ENCODE peak calls at places on chromosomes 12 and 14, in eight cellular contexts. B, L, T, H, A, Z, Q and W are unnamed samples.

GRCh38 chr12:4275869-4276253 is 2.3 kb downstream of the CCND2 start:
- DNase-seq in B (peak), L (no peak), T (no peak), H (no peak), A (no peak), Z (no peak), Q (no peak), W (no peak)

GRCh38 chr14:80781968-80782367 is 159.6 kb downstream of the CEP128 start:
- DNase-seq in B (no peak), L (no peak), T (no peak), H (no peak), A (no peak), Z (no peak), Q (peak), W (no peak)

GRCh38 chr14:58815046-58815701 is 177.4 kb downstream of the DACT1 start:
- DNase-seq in B (no peak), L (no peak), T (peak), H (no peak), A (no peak), Z (no peak), Q (peak), W (no peak)

GRCh38 chr14:21382886-21383847 is 652 bp downstream of the SUPT16H start:
- DNase-seq in B (peak), L (no peak), T (peak), H (peak), A (no peak), Z (peak), Q (peak), W (peak)

GRCh38 chr12:33614630-33615029 is 175.0 kb upstream of the SYT10 start:
- DNase-seq in B (no peak), L (no peak), T (no peak), H (no peak), A (no peak), Z (no peak), Q (no peak), W (no peak)

GRCh38 chr12:124548854-124549378 is 18.5 kb downstream of the NCOR2 start:
- DNase-seq in B (no peak), L (no peak), T (peak), H (no peak), A (no peak), Z (no peak), Q (no peak), W (peak)

GRCh38 chr12:107027304-107028053 is 40.5 kb upstream of the MTERF2 start:
- DNase-seq in B (no peak), L (no peak), T (peak), H (no peak), A (no peak), Z (no peak), Q (peak), W (no peak)

GRCh38 chr12:3418609-3419469 is 72.2 kb upstream of the PRMT8 start:
- DNase-seq in B (no peak), L (no peak), T (no peak), H (no peak), A (no peak), Z (no peak), Q (no peak), W (no peak)

GRCh38 chr14:39351708-39352107 is 80.5 kb downstream of the FBXO33 start:
- DNase-seq in B (no peak), L (no peak), T (no peak), H (no peak), A (no peak), Z (no peak), Q (no peak), W (no peak)

GRCh38 chr14:23936084-23936829 is 17.3 kb upstream of the DHRS4 start:
- DNase-seq in B (no peak), L (no peak), T (no peak), H (no peak), A (no peak), Z (no peak), Q (no peak), W (no peak)

GRCh38 chr14:103232338-103232808 is 101.7 kb upstream of the EIF5 start:
- DNase-seq in B (no peak), L (no peak), T (no peak), H (no peak), A (no peak), Z (no peak), Q (no peak), W (no peak)

GRCh38 chr14:37584211-37585100 is 10.6 kb downstream of the FOXA1 start:
- DNase-seq in B (peak), L (no peak), T (no peak), H (no peak), A (no peak), Z (no peak), Q (no peak), W (no peak)

GRCh38 chr12:25427328-25428249 is 125.5 kb downstream of the LMNTD1 start:
- DNase-seq in B (no peak), L (no peak), T (no peak), H (no peak), A (no peak), Z (no peak), Q (peak), W (no peak)

GRCh38 chr14:50388256-50388931 is 8.3 kb downstream of the CDKL1 start:
- DNase-seq in B (no peak), L (no peak), T (no peak), H (no peak), A (no peak), Z (no peak), Q (no peak), W (no peak)

GRCh38 chr14:102781063-102781462 is 3.8 kb downstream of the TRAF3 start:
- DNase-seq in B (no peak), L (no peak), T (no peak), H (no peak), A (no peak), Z (no peak), Q (no peak), W (no peak)

GRCh38 chr14:58488550-58488949 is 61.0 kb downstream of the KIAA0586 start:
- DNase-seq in B (no peak), L (no peak), T (peak), H (peak), A (no peak), Z (no peak), Q (peak), W (no peak)

GRCh38 chr14:44982594-44982993 is 20.6 kb downstream of the TOGARAM1 start:
- DNase-seq in B (no peak), L (no peak), T (no peak), H (no peak), A (no peak), Z (no peak), Q (no peak), W (no peak)

DNA sequence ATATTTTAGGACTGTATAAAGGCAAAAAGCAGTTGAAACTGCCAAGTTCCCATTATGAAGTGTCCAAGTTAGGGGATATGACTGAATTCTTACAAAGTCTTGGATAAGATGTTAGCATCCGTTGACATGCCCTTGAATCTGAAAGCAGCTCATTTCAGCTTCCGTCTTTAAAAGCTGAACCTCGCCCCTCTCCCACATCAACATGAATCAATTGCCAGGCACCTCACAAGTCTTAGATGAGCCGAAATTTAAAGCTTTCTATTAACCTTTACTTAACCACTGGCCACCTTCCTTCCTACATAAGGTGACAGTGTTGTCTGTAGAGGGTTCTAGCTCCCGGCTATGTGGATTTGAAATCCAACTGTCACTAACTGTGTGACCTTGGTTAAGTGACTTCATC is 1.3 kb downstream of the PPP1CC start:
- DNase-seq in B (no peak), L (no peak), T (no peak), H (no peak), A (no peak), Z (no peak), Q (peak), W (no peak)
- H3K27ac ChIP-seq in B (peak), L (no peak), T (no peak), H (no peak), A (peak), Z (peak), Q (peak), W (peak)

GRCh38 chr12:120241561-120242274 is 23.8 kb downstream of the PXN start:
- DNase-seq in B (no peak), L (no peak), T (no peak), H (no peak), A (no peak), Z (no peak), Q (peak), W (no peak)

GRCh38 chr12:120240495-120240833 is 25.1 kb downstream of the PXN start:
- DNase-seq in B (no peak), L (no peak), T (no peak), H (no peak), A (no peak), Z (no peak), Q (no peak), W (no peak)

GRCh38 chr12:120238839-120239445 is 26.6 kb downstream of the PXN start:
- DNase-seq in B (no peak), L (no peak), T (no peak), H (no peak), A (no peak), Z (no peak), Q (no peak), W (no peak)

GRCh38 chr12:120238224-120238616 is 27.3 kb downstream of the PXN start:
- DNase-seq in B (no peak), L (no peak), T (no peak), H (no peak), A (no peak), Z (no peak), Q (no peak), W (no peak)

DNA sequence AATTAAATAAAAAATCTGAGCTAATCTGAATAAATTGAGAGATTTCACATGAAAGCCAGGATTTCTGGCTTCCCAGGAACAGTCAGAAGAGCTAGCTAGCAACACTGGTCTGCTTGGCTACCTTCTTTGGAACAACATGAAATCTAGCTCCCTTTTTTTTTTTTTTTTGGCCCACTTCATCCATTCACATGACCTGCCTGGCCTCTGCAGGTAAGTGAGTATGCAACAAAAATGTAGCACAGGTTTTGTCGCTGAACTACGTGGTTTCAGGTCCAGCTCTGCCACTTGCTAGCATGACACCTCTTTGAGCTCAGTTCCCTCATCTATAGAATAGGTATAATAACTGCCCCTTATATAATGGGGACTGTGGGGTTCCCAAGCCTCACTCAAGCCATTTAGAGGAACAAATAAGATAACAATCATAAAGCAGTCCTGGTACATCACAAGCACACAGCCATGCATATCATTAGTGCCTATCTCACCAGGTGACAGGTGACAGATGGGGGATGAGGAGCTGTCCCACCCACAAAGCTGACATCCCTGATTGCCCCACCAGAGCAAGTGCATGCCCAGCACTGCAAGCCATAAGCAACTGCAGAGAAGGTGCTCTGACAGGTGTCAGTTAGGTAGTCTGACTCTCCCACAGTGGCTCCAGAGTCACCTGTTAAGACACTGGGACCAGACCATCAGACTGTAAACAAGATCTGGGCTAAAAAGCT is 25.6 kb downstream of the PXN start:
- DNase-seq in B (no peak), L (no peak), T (no peak), H (no peak), A (no peak), Z (no peak), Q (no peak), W (no peak)
- H3K27ac ChIP-seq in B (peak), L (no peak), T (no peak), H (no peak), A (peak), Z (no peak), Q (peak), W (peak)

DNA sequence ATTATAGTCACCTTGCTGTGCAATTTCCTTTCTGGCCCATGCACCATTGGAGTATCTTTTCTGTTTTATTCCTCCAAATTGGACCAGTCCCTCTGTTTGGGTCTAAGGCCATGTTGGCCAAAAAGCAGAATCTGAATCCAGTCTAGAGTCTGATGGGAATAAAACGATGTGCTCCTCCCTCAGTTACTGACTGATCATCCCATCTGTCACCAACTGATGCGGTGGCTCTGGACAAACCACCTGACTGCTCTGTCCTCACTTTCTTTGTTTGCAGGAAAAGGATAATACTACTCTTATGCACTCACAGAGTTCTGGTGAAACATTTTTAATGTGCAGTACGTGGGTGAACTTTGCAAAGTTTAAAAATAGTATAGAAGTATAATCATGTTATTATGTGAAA is 120.2 kb upstream of the HIF1A start:
- DNase-seq in B (no peak), L (no peak), T (no peak), H (no peak), A (no peak), Z (no peak), Q (no peak), W (no peak)
- H3K27ac ChIP-seq in B (no peak), L (no peak), T (peak), H (no peak), A (no peak), Z (no peak), Q (no peak), W (no peak)

GRCh38 chr12:92465786-92466185 is 237.0 kb upstream of the PLEKHG7 start:
- DNase-seq in B (no peak), L (no peak), T (no peak), H (no peak), A (no peak), Z (no peak), Q (no peak), W (no peak)
- H3K27ac ChIP-seq in B (no peak), L (peak), T (no peak), H (peak), A (no peak), Z (no peak), Q (no peak), W (no peak)

GRCh38 chr12:75814856-75815754 is 216.5 kb downstream of the PHLDA1 start:
- DNase-seq in B (no peak), L (no peak), T (peak), H (no peak), A (no peak), Z (no peak), Q (peak), W (no peak)
- H3K27ac ChIP-seq in B (peak), L (no peak), T (peak), H (no peak), A (peak), Z (no peak), Q (peak), W (peak)

DNA sequence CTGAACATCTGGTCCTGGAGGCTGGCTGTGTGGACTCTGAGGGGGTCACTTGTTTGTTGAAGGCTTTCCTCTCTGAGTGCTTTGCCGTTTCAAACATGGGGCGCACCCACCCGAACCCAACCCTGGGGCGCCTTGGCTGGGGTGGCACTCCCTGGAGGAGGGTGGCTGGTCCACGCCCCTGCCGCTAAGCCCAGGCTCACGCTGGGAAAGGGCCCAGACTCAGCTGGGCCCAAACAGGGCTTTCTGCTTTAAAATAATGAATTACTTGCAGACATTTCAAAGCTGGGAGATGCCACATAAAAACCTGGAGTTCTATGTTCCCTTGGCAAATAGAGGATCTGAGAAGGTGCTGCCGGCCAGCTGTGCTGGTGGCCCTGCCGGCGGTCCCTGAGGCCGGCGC is 85.8 kb downstream of the ADGRD1 start:
- DNase-seq in B (no peak), L (no peak), T (no peak), H (no peak), A (no peak), Z (no peak), Q (no peak), W (no peak)
- H3K27ac ChIP-seq in B (no peak), L (no peak), T (no peak), H (no peak), A (no peak), Z (no peak), Q (no peak), W (no peak)

DNA sequence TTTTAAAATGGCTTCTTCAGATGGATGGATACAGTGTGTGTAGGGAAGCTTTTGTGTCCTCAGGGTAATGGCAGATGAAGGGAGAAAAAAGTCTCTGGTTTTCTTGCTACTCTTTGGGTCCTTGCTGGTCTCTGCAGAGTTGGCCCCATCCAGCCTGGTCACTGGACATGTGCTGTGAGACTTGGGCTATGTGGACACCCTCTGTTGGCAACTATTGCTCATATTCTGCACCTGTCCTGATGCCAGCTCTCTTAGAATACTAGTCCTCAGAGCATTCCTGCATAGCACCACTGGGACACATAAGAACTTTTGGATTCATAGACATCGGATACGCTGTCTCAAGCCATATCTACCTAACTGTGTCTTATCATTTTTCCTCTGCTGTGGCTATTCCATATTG is 20.0 kb downstream of the NAV3 start:
- DNase-seq in B (no peak), L (no peak), T (no peak), H (no peak), A (no peak), Z (no peak), Q (no peak), W (no peak)
- H3K27ac ChIP-seq in B (no peak), L (no peak), T (no peak), H (no peak), A (no peak), Z (no peak), Q (no peak), W (no peak)

GRCh38 chr12:89732511-89732910 is 23.9 kb upstream of the ATP2B1 start:
- DNase-seq in B (no peak), L (no peak), T (no peak), H (no peak), A (no peak), Z (no peak), Q (no peak), W (no peak)
- H3K27ac ChIP-seq in B (no peak), L (no peak), T (no peak), H (no peak), A (no peak), Z (no peak), Q (peak), W (peak)

DNA sequence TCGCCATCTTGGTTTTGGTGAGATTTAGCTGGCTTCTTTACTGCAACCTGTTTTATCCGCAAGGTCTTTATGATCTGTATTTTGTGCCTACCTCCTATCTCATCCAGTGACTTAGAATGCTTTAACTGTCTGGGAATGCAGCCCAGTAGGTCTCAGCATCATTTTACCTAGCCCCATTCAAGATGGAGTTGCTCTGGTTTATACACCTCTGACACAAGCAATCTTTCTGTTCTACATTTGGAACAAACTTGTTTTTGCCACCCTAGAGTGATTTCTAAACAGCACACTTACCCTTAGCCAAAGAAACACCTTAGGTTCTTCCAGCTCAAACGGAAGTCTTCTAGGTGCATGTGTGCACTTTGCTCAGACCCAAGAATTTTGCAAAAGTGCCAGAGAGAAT is 122.3 kb downstream of the CCDC60 start:
- DNase-seq in B (no peak), L (no peak), T (no peak), H (no peak), A (no peak), Z (no peak), Q (no peak), W (no peak)
- H3K27ac ChIP-seq in B (no peak), L (no peak), T (no peak), H (no peak), A (no peak), Z (no peak), Q (no peak), W (no peak)